ENCODE peak calls at places on chromosomes 2 and 18, in five cellular contexts. K, D, G, C and Z are unnamed samples.

GRCh38 chr2:88690591-88691338 is 708 bp upstream of the RPIA start:
- DNase-seq in K (peak; percentile 34), D (no peak), G (peak; percentile 57), C (no peak), Z (no peak)

GRCh38 chr2:176147790-176148496 is 3.4 kb upstream of the HOXD4 start:
- DNase-seq in K (no peak), D (no peak), G (no peak), C (no peak), Z (peak; percentile 54)

GRCh38 chr2:169258045-169258601 is 104.2 kb downstream of the LRP2 start:
- DNase-seq in K (no peak), D (no peak), G (no peak), C (no peak), Z (no peak)

GRCh38 chr18:62682396-62682795 is 32.9 kb upstream of the PHLPP1 start:
- DNase-seq in K (no peak), D (no peak), G (no peak), C (no peak), Z (no peak)

GRCh38 chr2:112541315-112542122 is 746 bp upstream of the POLR1B start:
- DNase-seq in K (peak; percentile 75), D (peak; percentile 5), G (no peak), C (peak; percentile 67), Z (peak; percentile 88)

GRCh38 chr2:50591642-50592041 is 440.3 kb downstream of the NRXN1 start:
- DNase-seq in K (no peak), D (no peak), G (no peak), C (no peak), Z (no peak)

GRCh38 chr2:128450211-128451015 is 131.7 kb upstream of the HS6ST1 start:
- DNase-seq in K (no peak), D (no peak), G (no peak), C (no peak), Z (no peak)

GRCh38 chr2:29522951-29523669 is 398.3 kb downstream of the ALK start:
- DNase-seq in K (no peak), D (no peak), G (no peak), C (no peak), Z (no peak)

GRCh38 chr2:127906206-127906926 is 20.6 kb upstream of the AMMECR1L start:
- DNase-seq in K (no peak), D (no peak), G (no peak), C (no peak), Z (no peak)

GRCh38 chr2:5690718-5691658 is 1.2 kb upstream of the SOX11 start:
- DNase-seq in K (no peak), D (no peak), G (no peak), C (peak; percentile 65), Z (no peak)

GRCh38 chr18:7616661-7617060 is 49.5 kb downstream of the PTPRM start:
- DNase-seq in K (no peak), D (no peak), G (no peak), C (no peak), Z (no peak)

GRCh38 chr18:22194151-22194598 is 24.8 kb downstream of the GATA6 start:
- DNase-seq in K (no peak), D (no peak), G (peak; percentile 96), C (no peak), Z (no peak)

GRCh38 chr18:8139971-8140406 is 469.2 kb upstream of the RAB12 start:
- DNase-seq in K (no peak), D (no peak), G (no peak), C (no peak), Z (no peak)

GRCh38 chr2:120620025-120620793 is 115.5 kb upstream of the GLI2 start:
- DNase-seq in K (no peak), D (no peak), G (no peak), C (no peak), Z (no peak)

GRCh38 chr2:44100351-44100750 is 68.3 kb upstream of the PPM1B start:
- DNase-seq in K (no peak), D (no peak), G (peak; percentile 38), C (no peak), Z (no peak)

GRCh38 chr2:31294230-31294629 is 60.3 kb downstream of the EHD3 start:
- DNase-seq in K (no peak), D (no peak), G (no peak), C (no peak), Z (no peak)

GRCh38 chr18:12015697-12016062 is 34.4 kb downstream of the IMPA2 start:
- DNase-seq in K (no peak), D (no peak), G (no peak), C (no peak), Z (no peak)

GRCh38 chr2:188524519-188525113 is 232.9 kb downstream of the GULP1 start:
- DNase-seq in K (peak; percentile 19), D (no peak), G (peak; percentile 53), C (no peak), Z (no peak)

GRCh38 chr2:143068094-143068890 is 60.9 kb upstream of the ARHGAP15 start:
- DNase-seq in K (no peak), D (no peak), G (no peak), C (no peak), Z (no peak)

GRCh38 chr18:23650963-23651927 is 11.5 kb downstream of the ANKRD29 start:
- DNase-seq in K (no peak), D (no peak), G (peak; percentile 66), C (no peak), Z (no peak)

GRCh38 chr2:240615409-240615808 is 9.9 kb upstream of the GPR35 start:
- DNase-seq in K (no peak), D (no peak), G (no peak), C (no peak), Z (no peak)

GRCh38 chr2:32496657-32497056 is 131.2 kb upstream of the TTC27 start:
- DNase-seq in K (no peak), D (no peak), G (no peak), C (no peak), Z (no peak)

GRCh38 chr2:187552959-187553681 is 1.1 kb downstream of the TFPI start:
- DNase-seq in K (no peak), D (no peak), G (peak; percentile 48), C (no peak), Z (no peak)

GRCh38 chr2:145484443-145485086 is 964.6 kb upstream of the ZEB2 start:
- DNase-seq in K (no peak), D (no peak), G (no peak), C (no peak), Z (no peak)

GRCh38 chr18:44039216-44039615 is 641.5 kb upstream of the SETBP1 start:
- DNase-seq in K (no peak), D (no peak), G (no peak), C (no peak), Z (no peak)

GRCh38 chr2:126269911-126270310 is 386.0 kb upstream of the GYPC start:
- DNase-seq in K (no peak), D (no peak), G (no peak), C (no peak), Z (no peak)

GRCh38 chr2:236562434-236562833 is 7.2 kb upstream of the ACKR3 start:
- DNase-seq in K (no peak), D (no peak), G (peak; percentile 55), C (no peak), Z (no peak)

GRCh38 chr2:26088038-26088643 is 54.3 kb downstream of the RAB10 start:
- DNase-seq in K (peak; percentile 50), D (no peak), G (peak; percentile 42), C (peak; percentile 16), Z (no peak)

GRCh38 chr2:3112131-3112530 is 265.5 kb downstream of the EIPR1 start:
- DNase-seq in K (no peak), D (no peak), G (no peak), C (no peak), Z (no peak)

GRCh38 chr2:3365219-3365618 is 12.4 kb downstream of the EIPR1 start:
- DNase-seq in K (no peak), D (no peak), G (no peak), C (no peak), Z (no peak)

GRCh38 chr2:108910541-108911396 is 78.3 kb downstream of the EDAR start:
- DNase-seq in K (no peak), D (no peak), G (no peak), C (no peak), Z (no peak)

GRCh38 chr2:27943138-27943537 is 52.6 kb downstream of the BABAM2 start:
- DNase-seq in K (no peak), D (no peak), G (no peak), C (no peak), Z (no peak)
- TF ChIP-seq SUZ12 in K (no peak), D (no peak), G (no peak), C (no peak), Z (no peak)

DNA sequence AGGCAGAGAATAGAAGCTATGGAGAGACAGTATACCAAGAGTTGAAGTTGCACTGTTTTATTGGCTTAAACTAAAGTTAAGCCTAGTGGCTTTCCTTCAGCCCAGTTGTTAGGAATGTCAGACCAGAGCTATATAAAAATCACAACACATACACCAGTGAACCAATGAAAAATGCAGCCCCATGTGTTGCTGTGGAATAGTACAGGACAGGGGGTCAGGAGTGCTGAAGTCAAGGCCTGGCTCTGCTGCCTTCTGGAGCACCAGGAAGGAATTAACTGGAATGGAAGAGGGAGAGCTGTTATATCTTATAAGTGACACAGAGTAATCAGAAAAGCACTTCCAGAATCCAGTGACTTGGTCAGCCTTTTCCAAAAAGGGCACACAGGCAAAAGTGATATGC is 58.9 kb downstream of the OSR1 start:
- DNase-seq in K (no peak), D (no peak), G (no peak), C (no peak), Z (no peak)
- TF ChIP-seq SUZ12 in K (no peak), D (no peak), G (no peak), C (no peak), Z (no peak)

DNA sequence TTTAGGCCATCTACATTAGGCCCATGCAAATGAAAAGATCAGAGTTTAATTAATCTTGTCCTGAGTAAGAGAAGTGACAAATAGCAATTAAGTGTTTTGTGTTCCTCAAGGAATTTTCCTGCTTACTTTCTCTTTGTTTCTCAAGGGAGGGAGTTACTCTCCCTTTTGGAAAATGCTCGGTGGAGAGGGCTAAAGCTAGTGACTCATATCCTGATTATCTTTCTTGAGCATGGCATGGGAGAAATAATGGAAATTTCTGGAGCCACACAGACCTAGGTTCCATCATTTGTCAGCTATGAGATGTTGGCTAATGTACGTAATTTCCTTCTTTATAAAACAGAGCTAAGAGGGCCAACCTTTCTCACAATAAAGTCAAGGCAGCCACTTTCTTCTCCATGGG is 177.1 kb downstream of the ETAA1 start:
- DNase-seq in K (no peak), D (no peak), G (no peak), C (no peak), Z (no peak)
- TF ChIP-seq SUZ12 in K (no peak), D (no peak), G (no peak), C (no peak), Z (no peak)

GRCh38 chr2:195934484-195934883 is 134.2 kb downstream of the DNAH7 start:
- DNase-seq in K (no peak), D (no peak), G (no peak), C (no peak), Z (no peak)

GRCh38 chr2:195925120-195925519 is 143.5 kb downstream of the DNAH7 start:
- DNase-seq in K (no peak), D (no peak), G (no peak), C (no peak), Z (no peak)

GRCh38 chr2:195923889-195924288 is 144.7 kb downstream of the DNAH7 start:
- DNase-seq in K (no peak), D (no peak), G (no peak), C (no peak), Z (no peak)

DNA sequence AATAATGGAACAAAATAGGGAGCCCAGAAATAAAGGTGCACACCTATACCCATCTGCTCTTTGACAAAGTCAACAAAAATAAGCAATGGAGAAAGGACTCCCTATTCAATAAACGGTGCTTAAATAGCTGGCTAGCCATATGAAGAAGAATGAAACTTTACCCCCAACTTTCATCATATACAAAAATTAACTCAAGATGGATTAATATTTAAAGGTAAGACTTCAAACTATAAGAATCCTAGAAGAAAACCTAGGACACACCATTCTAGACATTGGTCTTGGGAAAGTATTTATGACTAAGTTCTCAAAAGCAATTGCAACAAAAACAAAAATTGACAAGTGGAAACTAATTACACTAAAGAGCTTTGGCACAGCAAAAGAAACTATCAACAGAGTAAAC is 139.1 kb downstream of the DNAH7 start:
- DNase-seq in K (no peak), D (no peak), G (no peak), C (no peak), Z (no peak)
- TF ChIP-seq SUZ12 in K (no peak), D (no peak), G (no peak), C (no peak), Z (no peak)